ENCODE peak calls at places on chromosomes 11 and 22, in eight cellular contexts. One of them, this sample, is unnamed.

GRCh38 chr22:47165338-47165931 is 403.0 kb downstream of the TBC1D22A start:
- DNase-seq in lower lobe of right lung: peak; percentile 28
- DNase-seq in gastrocnemius medialis: no peak
- DNase-seq in GM23248: no peak
- DNase-seq in Karpas-422: no peak
- DNase-seq in SK-N-SH: no peak
- DNase-seq in right lobe of liver: peak; percentile 37
- DNase-seq in CD8-positive, alpha-beta memory T cell: no peak
- DNase-seq in this sample: peak; percentile 7

GRCh38 chr11:61533401-61533800 is 24.9 kb downstream of the LRRC10B start:
- DNase-seq in Karpas-422: no peak
- DNase-seq in lower lobe of right lung: peak; percentile 57
- DNase-seq in SK-N-SH: no peak
- DNase-seq in CD8-positive, alpha-beta memory T cell: no peak
- DNase-seq in right lobe of liver: no peak
- DNase-seq in gastrocnemius medialis: no peak
- DNase-seq in GM23248: no peak
- DNase-seq in this sample: peak; percentile 66

GRCh38 chr22:43858156-43858895 is 4.0 kb downstream of the SULT4A1 start:
- DNase-seq in GM23248: no peak
- DNase-seq in gastrocnemius medialis: no peak
- DNase-seq in lower lobe of right lung: no peak
- DNase-seq in right lobe of liver: peak; percentile 22
- DNase-seq in CD8-positive, alpha-beta memory T cell: no peak
- DNase-seq in SK-N-SH: no peak
- DNase-seq in Karpas-422: no peak
- DNase-seq in this sample: no peak

GRCh38 chr11:11513438-11513837 is 108.4 kb downstream of the GALNT18 start:
- DNase-seq in GM23248: peak; percentile 50
- DNase-seq in SK-N-SH: no peak
- DNase-seq in lower lobe of right lung: no peak
- DNase-seq in CD8-positive, alpha-beta memory T cell: no peak
- DNase-seq in Karpas-422: no peak
- DNase-seq in right lobe of liver: no peak
- DNase-seq in gastrocnemius medialis: no peak
- DNase-seq in this sample: no peak

GRCh38 chr11:106523921-106524320 is 446.5 kb downstream of the AASDHPPT start:
- DNase-seq in Karpas-422: no peak
- DNase-seq in CD8-positive, alpha-beta memory T cell: no peak
- DNase-seq in GM23248: no peak
- DNase-seq in gastrocnemius medialis: no peak
- DNase-seq in lower lobe of right lung: no peak
- DNase-seq in SK-N-SH: no peak
- DNase-seq in right lobe of liver: no peak
- DNase-seq in this sample: no peak

GRCh38 chr22:43820671-43821305 is 8.7 kb upstream of the EFCAB6 start:
- DNase-seq in SK-N-SH: no peak
- DNase-seq in lower lobe of right lung: peak; percentile 45
- DNase-seq in gastrocnemius medialis: no peak
- DNase-seq in CD8-positive, alpha-beta memory T cell: no peak
- DNase-seq in Karpas-422: no peak
- DNase-seq in right lobe of liver: no peak
- DNase-seq in GM23248: no peak
- DNase-seq in this sample: no peak

GRCh38 chr11:58493676-58494075 is 14.2 kb downstream of the OR5B21 start:
- DNase-seq in lower lobe of right lung: no peak
- DNase-seq in Karpas-422: no peak
- DNase-seq in GM23248: peak; percentile 62
- DNase-seq in SK-N-SH: no peak
- DNase-seq in right lobe of liver: no peak
- DNase-seq in CD8-positive, alpha-beta memory T cell: no peak
- DNase-seq in gastrocnemius medialis: no peak
- DNase-seq in this sample: no peak

GRCh38 chr11:123584186-123584585 is 70.2 kb downstream of the SCN3B start:
- DNase-seq in gastrocnemius medialis: no peak
- DNase-seq in right lobe of liver: no peak
- DNase-seq in SK-N-SH: no peak
- DNase-seq in GM23248: peak; percentile 16
- DNase-seq in CD8-positive, alpha-beta memory T cell: no peak
- DNase-seq in lower lobe of right lung: no peak
- DNase-seq in Karpas-422: no peak
- DNase-seq in this sample: no peak

GRCh38 chr22:47898946-47899345 is 1136.5 kb downstream of the TBC1D22A start:
- DNase-seq in CD8-positive, alpha-beta memory T cell: no peak
- DNase-seq in lower lobe of right lung: no peak
- DNase-seq in SK-N-SH: no peak
- DNase-seq in GM23248: no peak
- DNase-seq in Karpas-422: no peak
- DNase-seq in right lobe of liver: no peak
- DNase-seq in gastrocnemius medialis: no peak
- DNase-seq in this sample: no peak

GRCh38 chr11:125083312-125084056 is 20.4 kb downstream of the SLC37A2 start:
- DNase-seq in SK-N-SH: no peak
- DNase-seq in lower lobe of right lung: no peak
- DNase-seq in gastrocnemius medialis: no peak
- DNase-seq in GM23248: no peak
- DNase-seq in right lobe of liver: no peak
- DNase-seq in CD8-positive, alpha-beta memory T cell: no peak
- DNase-seq in Karpas-422: no peak
- DNase-seq in this sample: no peak

GRCh38 chr11:12678092-12678491 is 3.9 kb downstream of the TEAD1 start:
- DNase-seq in SK-N-SH: no peak
- DNase-seq in CD8-positive, alpha-beta memory T cell: no peak
- DNase-seq in lower lobe of right lung: no peak
- DNase-seq in right lobe of liver: no peak
- DNase-seq in gastrocnemius medialis: no peak
- DNase-seq in Karpas-422: no peak
- DNase-seq in GM23248: no peak
- DNase-seq in this sample: no peak
- H3K4me3 ChIP-seq in SK-N-SH: peak overlapping the region; percentile 73
- H3K4me3 ChIP-seq in CD8-positive, alpha-beta memory T cell: no peak overlapping the region
- H3K4me3 ChIP-seq in lower lobe of right lung: no peak overlapping the region
- H3K4me3 ChIP-seq in right lobe of liver: no peak overlapping the region
- H3K4me3 ChIP-seq in gastrocnemius medialis: peak overlapping the region; percentile 68
- H3K4me3 ChIP-seq in Karpas-422: no peak overlapping the region
- H3K4me3 ChIP-seq in GM23248: peak overlapping the region; percentile 91
- H3K4me3 ChIP-seq in this sample: no peak overlapping the region

GRCh38 chr22:20522828-20523117 is 15.4 kb downstream of the MED15 start:
- DNase-seq in Karpas-422: no peak
- DNase-seq in right lobe of liver: no peak
- DNase-seq in SK-N-SH: no peak
- DNase-seq in lower lobe of right lung: no peak
- DNase-seq in GM23248: no peak
- DNase-seq in CD8-positive, alpha-beta memory T cell: no peak
- DNase-seq in gastrocnemius medialis: no peak
- DNase-seq in this sample: no peak

GRCh38 chr22:20524004-20524481 is 16.6 kb downstream of the MED15 start:
- DNase-seq in gastrocnemius medialis: no peak
- DNase-seq in right lobe of liver: peak; percentile 9
- DNase-seq in Karpas-422: no peak
- DNase-seq in CD8-positive, alpha-beta memory T cell: peak; percentile 49
- DNase-seq in lower lobe of right lung: no peak
- DNase-seq in SK-N-SH: peak; percentile 49
- DNase-seq in GM23248: no peak
- DNase-seq in this sample: no peak

GRCh38 chr22:20523118-20523983 is 15.9 kb downstream of the MED15 start:
- DNase-seq in Karpas-422: no peak
- DNase-seq in right lobe of liver: peak; percentile 11
- DNase-seq in CD8-positive, alpha-beta memory T cell: peak; percentile 26
- DNase-seq in lower lobe of right lung: peak; percentile 14
- DNase-seq in GM23248: peak; percentile 85
- DNase-seq in SK-N-SH: no peak
- DNase-seq in gastrocnemius medialis: peak; percentile 27
- DNase-seq in this sample: no peak

GRCh38 chr22:20520093-20520511 is 12.7 kb downstream of the MED15 start:
- DNase-seq in SK-N-SH: no peak
- DNase-seq in GM23248: peak; percentile 82
- DNase-seq in Karpas-422: no peak
- DNase-seq in right lobe of liver: no peak
- DNase-seq in CD8-positive, alpha-beta memory T cell: peak; percentile 58
- DNase-seq in lower lobe of right lung: peak; percentile 22
- DNase-seq in gastrocnemius medialis: no peak
- DNase-seq in this sample: no peak

GRCh38 chr22:20522134-20522827 is 14.9 kb downstream of the MED15 start:
- DNase-seq in CD8-positive, alpha-beta memory T cell: peak; percentile 15
- DNase-seq in gastrocnemius medialis: no peak
- DNase-seq in SK-N-SH: no peak
- DNase-seq in lower lobe of right lung: peak; percentile 6
- DNase-seq in Karpas-422: no peak
- DNase-seq in GM23248: no peak
- DNase-seq in right lobe of liver: no peak
- DNase-seq in this sample: no peak
- H3K4me1 ChIP-seq in CD8-positive, alpha-beta memory T cell: peaks cover 67% of the 10 kb centered on the region
- H3K4me1 ChIP-seq in gastrocnemius medialis: peaks cover 20% of the 10 kb centered on the region
- H3K4me1 ChIP-seq in SK-N-SH: peaks cover 57% of the 10 kb centered on the region
- H3K4me1 ChIP-seq in lower lobe of right lung: peaks cover 40% of the 10 kb centered on the region
- H3K4me1 ChIP-seq in Karpas-422: peaks cover 10% of the 10 kb centered on the region
- H3K4me1 ChIP-seq in GM23248: peaks cover 59% of the 10 kb centered on the region
- H3K4me1 ChIP-seq in right lobe of liver: peaks cover 7% of the 10 kb centered on the region
- H3K4me1 ChIP-seq in this sample: peaks cover 16% of the 10 kb centered on the region

GRCh38 chr11:120715239-120715638 is 203.7 kb downstream of the GRIK4 start:
- DNase-seq in right lobe of liver: no peak
- DNase-seq in GM23248: peak; percentile 22
- DNase-seq in gastrocnemius medialis: no peak
- DNase-seq in Karpas-422: peak; percentile 50
- DNase-seq in lower lobe of right lung: no peak
- DNase-seq in SK-N-SH: peak; percentile 66
- DNase-seq in CD8-positive, alpha-beta memory T cell: no peak
- DNase-seq in this sample: no peak
- H3K4me3 ChIP-seq in right lobe of liver: no peak overlapping the region
- H3K4me3 ChIP-seq in GM23248: no peak overlapping the region
- H3K4me3 ChIP-seq in gastrocnemius medialis: no peak overlapping the region
- H3K4me3 ChIP-seq in Karpas-422: peak overlapping the region; percentile 43
- H3K4me3 ChIP-seq in lower lobe of right lung: peak overlapping the region; percentile 16
- H3K4me3 ChIP-seq in SK-N-SH: no peak overlapping the region
- H3K4me3 ChIP-seq in CD8-positive, alpha-beta memory T cell: no peak overlapping the region
- H3K4me3 ChIP-seq in this sample: no peak overlapping the region

GRCh38 chr11:101817536-101817935 is 97.3 kb upstream of the CEP126 start:
- DNase-seq in SK-N-SH: no peak
- DNase-seq in GM23248: no peak
- DNase-seq in lower lobe of right lung: no peak
- DNase-seq in right lobe of liver: no peak
- DNase-seq in Karpas-422: no peak
- DNase-seq in gastrocnemius medialis: no peak
- DNase-seq in CD8-positive, alpha-beta memory T cell: no peak
- DNase-seq in this sample: no peak
- H3K4me1 ChIP-seq in SK-N-SH: no peaks in the 10 kb centered on the region
- H3K4me1 ChIP-seq in GM23248: no peaks in the 10 kb centered on the region
- H3K4me1 ChIP-seq in lower lobe of right lung: no peaks in the 10 kb centered on the region
- H3K4me1 ChIP-seq in right lobe of liver: no peaks in the 10 kb centered on the region
- H3K4me1 ChIP-seq in Karpas-422: no peaks in the 10 kb centered on the region
- H3K4me1 ChIP-seq in gastrocnemius medialis: no peaks in the 10 kb centered on the region
- H3K4me1 ChIP-seq in CD8-positive, alpha-beta memory T cell: no peaks in the 10 kb centered on the region
- H3K4me1 ChIP-seq in this sample: no peaks in the 10 kb centered on the region

GRCh38 chr11:2868604-2869526 is 16.7 kb downstream of the CDKN1C start:
- DNase-seq in SK-N-SH: no peak
- DNase-seq in GM23248: no peak
- DNase-seq in lower lobe of right lung: no peak
- DNase-seq in CD8-positive, alpha-beta memory T cell: no peak
- DNase-seq in Karpas-422: no peak
- DNase-seq in right lobe of liver: no peak
- DNase-seq in gastrocnemius medialis: no peak
- DNase-seq in this sample: no peak
- H3K4me3 ChIP-seq in SK-N-SH: no peak overlapping the region
- H3K4me3 ChIP-seq in GM23248: no peak overlapping the region
- H3K4me3 ChIP-seq in lower lobe of right lung: peak overlapping the region; percentile 36
- H3K4me3 ChIP-seq in CD8-positive, alpha-beta memory T cell: no peak overlapping the region
- H3K4me3 ChIP-seq in Karpas-422: no peak overlapping the region
- H3K4me3 ChIP-seq in right lobe of liver: no peak overlapping the region
- H3K4me3 ChIP-seq in gastrocnemius medialis: no peak overlapping the region
- H3K4me3 ChIP-seq in this sample: no peak overlapping the region

This sample was measured in body of pancreas.